ENCODE peak calls at places on chromosomes 2 and 18, in five cellular contexts. One of them, this sample, is unnamed.

GRCh38 chr2:172639823-172640222 is 83.9 kb downstream of the PDK1 start:
- DNase-seq in substantia nigra: no peak
- DNase-seq in AG04450: peak; percentile 82
- DNase-seq in adrenal gland: no peak
- DNase-seq in CD8-positive, alpha-beta memory T cell: no peak
- DNase-seq in this sample: no peak

GRCh38 chr2:236119003-236119402 is 49.2 kb downstream of the GBX2 start:
- DNase-seq in substantia nigra: no peak
- DNase-seq in AG04450: no peak
- DNase-seq in adrenal gland: no peak
- DNase-seq in CD8-positive, alpha-beta memory T cell: no peak
- DNase-seq in this sample: no peak

GRCh38 chr2:102345329-102345920 is 10.2 kb upstream of the IL18R1 start:
- DNase-seq in substantia nigra: no peak
- DNase-seq in AG04450: no peak
- DNase-seq in adrenal gland: no peak
- DNase-seq in CD8-positive, alpha-beta memory T cell: no peak
- DNase-seq in this sample: no peak

GRCh38 chr2:11155326-11156059 is at the start of gene SLC66A3:
- DNase-seq in substantia nigra: no peak
- DNase-seq in AG04450: peak; percentile 71
- DNase-seq in adrenal gland: no peak
- DNase-seq in CD8-positive, alpha-beta memory T cell: no peak
- DNase-seq in this sample: peak; percentile 90

GRCh38 chr2:202113571-202114142 is 40.6 kb downstream of the KIAA2012 start:
- DNase-seq in substantia nigra: no peak
- DNase-seq in AG04450: no peak
- DNase-seq in adrenal gland: no peak
- DNase-seq in CD8-positive, alpha-beta memory T cell: no peak
- DNase-seq in this sample: no peak

GRCh38 chr2:119223521-119224390 is at the start of gene STEAP3:
- DNase-seq in substantia nigra: no peak
- DNase-seq in AG04450: no peak
- DNase-seq in adrenal gland: peak; percentile 77
- DNase-seq in CD8-positive, alpha-beta memory T cell: no peak
- DNase-seq in this sample: no peak

GRCh38 chr2:22970991-22971390 is 414.0 kb upstream of the KLHL29 start:
- DNase-seq in substantia nigra: no peak
- DNase-seq in AG04450: no peak
- DNase-seq in adrenal gland: no peak
- DNase-seq in CD8-positive, alpha-beta memory T cell: no peak
- DNase-seq in this sample: no peak

GRCh38 chr2:231390667-231391066 is 4.8 kb upstream of the B3GNT7 start:
- DNase-seq in substantia nigra: no peak
- DNase-seq in AG04450: no peak
- DNase-seq in adrenal gland: no peak
- DNase-seq in CD8-positive, alpha-beta memory T cell: no peak
- DNase-seq in this sample: no peak

GRCh38 chr18:44961288-44961687 is 280.6 kb downstream of the SETBP1 start:
- DNase-seq in substantia nigra: no peak
- DNase-seq in AG04450: no peak
- DNase-seq in adrenal gland: no peak
- DNase-seq in CD8-positive, alpha-beta memory T cell: no peak
- DNase-seq in this sample: no peak

GRCh38 chr2:555164-555922 is 121.9 kb downstream of the TMEM18 start:
- DNase-seq in substantia nigra: no peak
- DNase-seq in AG04450: no peak
- DNase-seq in adrenal gland: no peak
- DNase-seq in CD8-positive, alpha-beta memory T cell: no peak
- DNase-seq in this sample: no peak

GRCh38 chr2:132466428-132467028 is 49.9 kb downstream of the GPR39 start:
- DNase-seq in substantia nigra: no peak
- DNase-seq in AG04450: no peak
- DNase-seq in adrenal gland: no peak
- DNase-seq in CD8-positive, alpha-beta memory T cell: no peak
- DNase-seq in this sample: no peak

GRCh38 chr2:217994776-217995274 is 8.0 kb downstream of the TNS1 start:
- DNase-seq in substantia nigra: no peak
- DNase-seq in AG04450: peak; percentile 21
- DNase-seq in adrenal gland: no peak
- DNase-seq in CD8-positive, alpha-beta memory T cell: no peak
- DNase-seq in this sample: no peak

GRCh38 chr2:41711736-41712135 is 336.1 kb upstream of the PKDCC start:
- DNase-seq in substantia nigra: no peak
- DNase-seq in AG04450: no peak
- DNase-seq in adrenal gland: no peak
- DNase-seq in CD8-positive, alpha-beta memory T cell: no peak
- DNase-seq in this sample: no peak

GRCh38 chr18:32333781-32334180 is 136.9 kb downstream of the GAREM1 start:
- DNase-seq in substantia nigra: no peak
- DNase-seq in AG04450: no peak
- DNase-seq in adrenal gland: no peak
- DNase-seq in CD8-positive, alpha-beta memory T cell: no peak
- DNase-seq in this sample: no peak

GRCh38 chr18:702957-703659 is 9.3 kb downstream of the ENOSF1 start:
- DNase-seq in substantia nigra: no peak
- DNase-seq in AG04450: peak; percentile 61
- DNase-seq in adrenal gland: no peak
- DNase-seq in CD8-positive, alpha-beta memory T cell: no peak
- DNase-seq in this sample: no peak

GRCh38 chr2:25567406-25567805 is 106.0 kb downstream of the DTNB start:
- DNase-seq in substantia nigra: no peak
- DNase-seq in AG04450: no peak
- DNase-seq in adrenal gland: no peak
- DNase-seq in CD8-positive, alpha-beta memory T cell: no peak
- DNase-seq in this sample: no peak

GRCh38 chr2:9638532-9638931 is 7.7 kb upstream of the YWHAQ start:
- DNase-seq in substantia nigra: peak; percentile 86
- DNase-seq in AG04450: peak; percentile 92
- DNase-seq in adrenal gland: peak; percentile 70
- DNase-seq in CD8-positive, alpha-beta memory T cell: no peak
- DNase-seq in this sample: no peak

GRCh38 chr2:101111917-101112771 is 39.0 kb downstream of the TBC1D8 start:
- DNase-seq in substantia nigra: no peak
- DNase-seq in AG04450: peak; percentile 20
- DNase-seq in adrenal gland: no peak
- DNase-seq in CD8-positive, alpha-beta memory T cell: no peak
- DNase-seq in this sample: no peak
- H3K27ac ChIP-seq in substantia nigra: peak overlapping the region; percentile 6
- H3K27ac ChIP-seq in AG04450: no peak overlapping the region
- H3K27ac ChIP-seq in adrenal gland: no peak overlapping the region
- H3K27ac ChIP-seq in CD8-positive, alpha-beta memory T cell: no peak overlapping the region
- H3K27ac ChIP-seq in this sample: no peak overlapping the region

DNA sequence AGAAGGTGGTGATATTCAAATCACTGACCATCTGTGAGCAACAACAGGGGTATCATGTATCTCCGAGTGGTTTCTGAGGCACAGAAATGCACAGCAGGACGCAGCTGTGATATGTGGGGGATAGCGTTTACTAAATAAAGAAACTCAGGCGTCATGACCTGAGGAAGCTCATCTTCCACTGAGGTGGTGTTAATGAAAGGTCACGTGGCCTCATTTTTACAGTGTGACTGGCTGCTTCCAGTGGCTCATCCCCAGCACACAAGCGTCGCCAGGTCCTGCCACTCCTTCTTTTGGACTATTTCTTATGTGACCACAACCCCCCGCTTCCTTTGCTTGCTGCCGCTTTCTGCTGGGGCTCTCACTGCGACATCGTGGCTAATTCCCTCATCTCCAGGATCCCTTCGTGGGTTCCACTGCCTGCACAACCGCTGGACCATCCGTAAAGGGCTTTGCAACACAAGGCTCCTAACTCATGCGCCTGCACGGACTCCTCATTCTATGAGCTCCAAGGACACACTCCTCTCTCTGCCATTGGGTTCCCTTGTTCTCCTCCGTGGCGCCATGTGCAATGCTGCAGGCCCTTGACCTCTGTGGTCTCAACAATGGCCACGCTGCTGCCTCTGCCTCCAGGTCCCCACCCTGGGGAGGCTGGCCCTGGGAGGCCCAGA is 109.3 kb downstream of the MBP start:
- DNase-seq in substantia nigra: no peak
- DNase-seq in AG04450: no peak
- DNase-seq in adrenal gland: no peak
- DNase-seq in CD8-positive, alpha-beta memory T cell: no peak
- DNase-seq in this sample: no peak
- H3K27ac ChIP-seq in substantia nigra: peak overlapping the region; percentile 98
- H3K27ac ChIP-seq in AG04450: no peak overlapping the region
- H3K27ac ChIP-seq in adrenal gland: no peak overlapping the region
- H3K27ac ChIP-seq in CD8-positive, alpha-beta memory T cell: no peak overlapping the region
- H3K27ac ChIP-seq in this sample: no peak overlapping the region

GRCh38 chr2:96764253-96764637 is 3.5 kb downstream of the CNNM4 start:
- DNase-seq in substantia nigra: no peak
- DNase-seq in AG04450: no peak
- DNase-seq in adrenal gland: no peak
- DNase-seq in CD8-positive, alpha-beta memory T cell: no peak
- DNase-seq in this sample: no peak
- H3K27ac ChIP-seq in substantia nigra: peak overlapping the region; percentile 10
- H3K27ac ChIP-seq in AG04450: no peak overlapping the region
- H3K27ac ChIP-seq in adrenal gland: no peak overlapping the region
- H3K27ac ChIP-seq in CD8-positive, alpha-beta memory T cell: no peak overlapping the region
- H3K27ac ChIP-seq in this sample: no peak overlapping the region

GRCh38 chr2:84494070-84494469 is 22.2 kb upstream of the DNAH6 start:
- DNase-seq in substantia nigra: no peak
- DNase-seq in AG04450: no peak
- DNase-seq in adrenal gland: no peak
- DNase-seq in CD8-positive, alpha-beta memory T cell: no peak
- DNase-seq in this sample: no peak

GRCh38 chr2:84491741-84492140 is 24.6 kb upstream of the DNAH6 start:
- DNase-seq in substantia nigra: no peak
- DNase-seq in AG04450: no peak
- DNase-seq in adrenal gland: no peak
- DNase-seq in CD8-positive, alpha-beta memory T cell: no peak
- DNase-seq in this sample: no peak

GRCh38 chr2:84495539-84496146 is 20.7 kb upstream of the DNAH6 start:
- DNase-seq in substantia nigra: no peak
- DNase-seq in AG04450: peak; percentile 49
- DNase-seq in adrenal gland: no peak
- DNase-seq in CD8-positive, alpha-beta memory T cell: peak; percentile 7
- DNase-seq in this sample: peak; percentile 75

GRCh38 chr2:84492571-84492970 is 23.7 kb upstream of the DNAH6 start:
- DNase-seq in substantia nigra: no peak
- DNase-seq in AG04450: no peak
- DNase-seq in adrenal gland: no peak
- DNase-seq in CD8-positive, alpha-beta memory T cell: no peak
- DNase-seq in this sample: no peak

GRCh38 chr2:84493494-84493893 is 22.8 kb upstream of the DNAH6 start:
- DNase-seq in substantia nigra: no peak
- DNase-seq in AG04450: peak; percentile 79
- DNase-seq in adrenal gland: no peak
- DNase-seq in CD8-positive, alpha-beta memory T cell: no peak
- DNase-seq in this sample: no peak
- H3K27ac ChIP-seq in substantia nigra: no peak overlapping the region
- H3K27ac ChIP-seq in AG04450: peak overlapping the region; percentile 42
- H3K27ac ChIP-seq in adrenal gland: no peak overlapping the region
- H3K27ac ChIP-seq in CD8-positive, alpha-beta memory T cell: no peak overlapping the region
- H3K27ac ChIP-seq in this sample: no peak overlapping the region

DNA sequence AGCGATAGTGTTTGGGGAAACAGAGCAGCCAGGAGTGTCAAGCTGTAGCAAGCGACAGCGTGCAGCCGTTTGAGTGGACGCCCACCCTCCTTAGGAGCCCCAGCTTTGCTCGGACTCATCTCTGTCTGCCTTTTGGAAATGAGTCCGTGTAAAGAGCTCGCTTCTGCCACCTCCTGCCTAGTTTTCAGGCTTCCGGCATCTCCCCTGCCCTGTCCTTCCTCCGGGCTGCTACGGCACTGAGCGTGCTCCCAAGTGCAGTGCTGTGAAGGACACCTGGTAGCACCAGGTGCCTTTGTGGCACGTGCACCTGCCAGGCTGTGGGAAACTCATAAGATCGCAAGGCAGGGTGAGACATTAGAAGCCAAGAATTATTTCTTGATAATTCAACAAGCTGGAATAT is 117.1 kb downstream of the RNF144A start:
- DNase-seq in substantia nigra: no peak
- DNase-seq in AG04450: no peak
- DNase-seq in adrenal gland: no peak
- DNase-seq in CD8-positive, alpha-beta memory T cell: no peak
- DNase-seq in this sample: no peak
- H3K27ac ChIP-seq in substantia nigra: no peak overlapping the region
- H3K27ac ChIP-seq in AG04450: no peak overlapping the region
- H3K27ac ChIP-seq in adrenal gland: no peak overlapping the region
- H3K27ac ChIP-seq in CD8-positive, alpha-beta memory T cell: no peak overlapping the region
- H3K27ac ChIP-seq in this sample: no peak overlapping the region

DNA sequence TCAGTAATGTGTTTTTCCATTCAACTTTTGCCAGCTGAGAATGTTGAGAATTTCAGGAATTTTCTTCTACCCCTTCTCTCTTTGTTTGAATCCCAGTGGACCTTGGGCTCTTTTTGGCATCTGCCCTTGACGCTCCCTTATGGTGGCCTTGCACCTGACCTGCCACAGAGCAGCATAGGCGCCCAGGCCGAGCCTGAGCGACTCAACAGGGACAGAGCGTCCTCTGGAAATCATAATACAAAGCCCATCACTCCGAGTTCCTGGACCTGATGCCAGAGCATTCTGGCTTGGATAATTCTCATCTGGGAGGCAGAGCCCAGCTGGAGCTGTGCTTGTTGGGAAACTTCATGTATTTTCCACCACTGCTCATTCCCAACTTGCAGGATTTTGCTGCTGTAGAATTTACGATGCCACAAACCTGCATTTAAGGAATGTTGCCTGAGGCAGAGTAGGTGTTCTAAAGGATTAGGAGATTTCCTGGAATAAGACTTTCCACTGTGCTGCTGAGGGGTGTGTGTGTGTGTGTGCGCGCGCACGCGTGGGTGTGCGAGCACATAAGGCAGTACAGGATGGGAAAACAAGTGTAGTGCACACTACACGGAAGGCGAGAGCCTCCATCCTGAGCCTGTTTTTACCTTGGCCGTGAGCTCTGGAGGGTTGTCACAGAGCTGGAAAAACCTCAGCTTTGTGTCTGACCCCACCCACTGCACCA is 77.1 kb upstream of the TXNDC2 start:
- DNase-seq in substantia nigra: peak; percentile 66
- DNase-seq in AG04450: no peak
- DNase-seq in adrenal gland: no peak
- DNase-seq in CD8-positive, alpha-beta memory T cell: no peak
- DNase-seq in this sample: no peak
- H3K27ac ChIP-seq in substantia nigra: peak overlapping the region; percentile 79
- H3K27ac ChIP-seq in AG04450: no peak overlapping the region
- H3K27ac ChIP-seq in adrenal gland: peak overlapping the region; percentile 15
- H3K27ac ChIP-seq in CD8-positive, alpha-beta memory T cell: no peak overlapping the region
- H3K27ac ChIP-seq in this sample: no peak overlapping the region

This sample was measured in CD4-positive, alpha-beta memory T cell.